ENCODE peak calls at places on chromosome 5, in six cellular contexts. One of them, this sample, is unnamed.

GRCh38 chr5:132414634-132415377 is 45.3 kb downstream of the SLC22A5 start:
- DNase-seq in GM20000: peak
- DNase-seq in tibial artery: no peak
- DNase-seq in choroid plexus epithelial cell: peak
- DNase-seq in fibroblast of pulmonary artery: peak
- DNase-seq in lower lobe of right lung: no peak
- DNase-seq in this sample: no peak

GRCh38 chr5:135105105-135105484 is 71.1 kb upstream of the PITX1 start:
- DNase-seq in lower lobe of right lung: no peak
- DNase-seq in choroid plexus epithelial cell: no peak
- DNase-seq in GM20000: no peak
- DNase-seq in tibial artery: peak
- DNase-seq in fibroblast of pulmonary artery: no peak
- DNase-seq in this sample: no peak

GRCh38 chr5:161851691-161852299 is 3.9 kb downstream of the GABRA1 start:
- DNase-seq in GM20000: no peak
- DNase-seq in lower lobe of right lung: no peak
- DNase-seq in tibial artery: no peak
- DNase-seq in fibroblast of pulmonary artery: no peak
- DNase-seq in choroid plexus epithelial cell: peak
- DNase-seq in this sample: no peak

GRCh38 chr5:112880219-112880964 is 19.3 kb downstream of the SRP19 start:
- DNase-seq in lower lobe of right lung: no peak
- DNase-seq in choroid plexus epithelial cell: no peak
- DNase-seq in tibial artery: no peak
- DNase-seq in GM20000: no peak
- DNase-seq in fibroblast of pulmonary artery: no peak
- DNase-seq in this sample: no peak

GRCh38 chr5:34497031-34497808 is 158.9 kb upstream of the RAI14 start:
- DNase-seq in fibroblast of pulmonary artery: no peak
- DNase-seq in tibial artery: peak
- DNase-seq in choroid plexus epithelial cell: no peak
- DNase-seq in lower lobe of right lung: no peak
- DNase-seq in GM20000: no peak
- DNase-seq in this sample: no peak

GRCh38 chr5:5404376-5404775 is 18.1 kb upstream of the ICE1 start:
- DNase-seq in GM20000: no peak
- DNase-seq in tibial artery: no peak
- DNase-seq in choroid plexus epithelial cell: no peak
- DNase-seq in lower lobe of right lung: no peak
- DNase-seq in fibroblast of pulmonary artery: no peak
- DNase-seq in this sample: no peak

GRCh38 chr5:77398896-77399295 is 93.2 kb downstream of the WDR41 start:
- DNase-seq in lower lobe of right lung: no peak
- DNase-seq in tibial artery: no peak
- DNase-seq in GM20000: no peak
- DNase-seq in fibroblast of pulmonary artery: no peak
- DNase-seq in choroid plexus epithelial cell: no peak
- DNase-seq in this sample: no peak

GRCh38 chr5:139844472-139845145 is 49.0 kb downstream of the PSD2 start:
- DNase-seq in lower lobe of right lung: peak
- DNase-seq in choroid plexus epithelial cell: peak
- DNase-seq in tibial artery: peak
- DNase-seq in GM20000: peak
- DNase-seq in fibroblast of pulmonary artery: peak
- DNase-seq in this sample: peak

GRCh38 chr5:136686192-136686872 is 321.0 kb upstream of the TRPC7 start:
- DNase-seq in lower lobe of right lung: no peak
- DNase-seq in choroid plexus epithelial cell: peak
- DNase-seq in fibroblast of pulmonary artery: peak
- DNase-seq in tibial artery: no peak
- DNase-seq in GM20000: no peak
- DNase-seq in this sample: no peak
- TF ChIP-seq CTCF in lower lobe of right lung: no peak
- TF ChIP-seq CTCF in choroid plexus epithelial cell: peak
- TF ChIP-seq CTCF in fibroblast of pulmonary artery: peak
- TF ChIP-seq CTCF in tibial artery: no peak
- TF ChIP-seq CTCF in GM20000: no peak
- TF ChIP-seq CTCF in this sample: peak

GRCh38 chr5:82599692-82600091 is 321.5 kb upstream of the RPS23 start:
- DNase-seq in lower lobe of right lung: no peak
- DNase-seq in fibroblast of pulmonary artery: peak
- DNase-seq in choroid plexus epithelial cell: no peak
- DNase-seq in tibial artery: no peak
- DNase-seq in GM20000: no peak
- DNase-seq in this sample: no peak

GRCh38 chr5:82594097-82594496 is 315.9 kb upstream of the RPS23 start:
- DNase-seq in fibroblast of pulmonary artery: peak
- DNase-seq in GM20000: no peak
- DNase-seq in choroid plexus epithelial cell: peak
- DNase-seq in tibial artery: no peak
- DNase-seq in lower lobe of right lung: no peak
- DNase-seq in this sample: no peak

GRCh38 chr5:82599030-82599429 is 320.9 kb upstream of the RPS23 start:
- DNase-seq in tibial artery: no peak
- DNase-seq in GM20000: no peak
- DNase-seq in fibroblast of pulmonary artery: no peak
- DNase-seq in choroid plexus epithelial cell: no peak
- DNase-seq in lower lobe of right lung: no peak
- DNase-seq in this sample: no peak

GRCh38 chr5:82595083-82595482 is 316.9 kb upstream of the RPS23 start:
- DNase-seq in fibroblast of pulmonary artery: no peak
- DNase-seq in choroid plexus epithelial cell: no peak
- DNase-seq in tibial artery: no peak
- DNase-seq in lower lobe of right lung: no peak
- DNase-seq in GM20000: no peak
- DNase-seq in this sample: no peak

DNA sequence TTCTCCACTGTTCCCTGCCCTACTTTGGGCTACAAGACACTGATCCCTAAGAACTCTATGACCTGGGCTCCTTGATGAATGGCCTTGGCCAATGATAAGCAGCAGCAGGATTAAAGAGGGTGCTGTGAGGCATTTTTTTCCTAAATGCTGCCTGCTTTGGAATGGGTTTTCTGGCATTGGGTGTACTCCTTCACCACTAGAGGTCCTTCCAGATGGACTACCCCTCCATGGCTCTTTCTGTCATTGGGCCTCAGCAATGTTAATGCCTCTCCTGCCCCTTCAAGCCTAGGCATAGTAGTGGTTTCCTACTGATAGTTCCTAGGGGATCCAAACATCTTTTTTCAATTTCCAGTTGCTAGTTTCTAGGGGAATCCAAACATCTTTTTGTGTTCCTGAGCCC is 319.3 kb upstream of the RPS23 start:
- DNase-seq in GM20000: peak
- DNase-seq in lower lobe of right lung: no peak
- DNase-seq in choroid plexus epithelial cell: no peak
- DNase-seq in fibroblast of pulmonary artery: no peak
- DNase-seq in tibial artery: no peak
- DNase-seq in this sample: no peak
- TF ChIP-seq CTCF in GM20000: peak
- TF ChIP-seq CTCF in lower lobe of right lung: no peak
- TF ChIP-seq CTCF in choroid plexus epithelial cell: peak
- TF ChIP-seq CTCF in fibroblast of pulmonary artery: peak
- TF ChIP-seq CTCF in tibial artery: no peak
- TF ChIP-seq CTCF in this sample: peak

DNA sequence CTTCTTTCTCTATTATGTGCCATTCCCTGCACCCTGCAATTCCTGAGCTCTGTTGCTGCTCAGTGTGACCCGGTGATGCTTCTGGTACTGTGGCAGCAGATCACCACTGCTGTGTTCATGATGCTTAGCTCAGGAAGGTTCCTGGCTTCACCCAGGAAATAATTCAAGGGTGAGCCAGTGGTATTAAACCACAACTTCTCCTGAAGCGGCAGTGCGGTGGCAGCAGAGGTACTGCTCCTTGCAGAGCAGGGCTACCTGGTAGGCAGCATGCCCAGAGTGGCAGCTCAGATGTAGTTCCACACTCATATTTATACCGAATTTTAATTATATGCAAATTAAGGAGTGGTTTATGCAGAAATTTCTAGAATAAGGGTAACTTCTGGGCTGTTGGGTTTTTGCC is 213.8 kb upstream of the ZNF608 start:
- DNase-seq in fibroblast of pulmonary artery: no peak
- DNase-seq in tibial artery: no peak
- DNase-seq in choroid plexus epithelial cell: no peak
- DNase-seq in GM20000: no peak
- DNase-seq in lower lobe of right lung: no peak
- DNase-seq in this sample: no peak
- TF ChIP-seq CTCF in fibroblast of pulmonary artery: no peak
- TF ChIP-seq CTCF in tibial artery: no peak
- TF ChIP-seq CTCF in choroid plexus epithelial cell: no peak
- TF ChIP-seq CTCF in GM20000: no peak
- TF ChIP-seq CTCF in lower lobe of right lung: no peak
- TF ChIP-seq CTCF in this sample: no peak

GRCh38 chr5:138632900-138633489 is 57.8 kb upstream of the HSPA9 start:
- DNase-seq in fibroblast of pulmonary artery: peak
- DNase-seq in GM20000: peak
- DNase-seq in choroid plexus epithelial cell: peak
- DNase-seq in tibial artery: peak
- DNase-seq in lower lobe of right lung: peak
- DNase-seq in this sample: peak
- TF ChIP-seq CTCF in fibroblast of pulmonary artery: peak
- TF ChIP-seq CTCF in GM20000: peak
- TF ChIP-seq CTCF in choroid plexus epithelial cell: peak
- TF ChIP-seq CTCF in tibial artery: peak
- TF ChIP-seq CTCF in lower lobe of right lung: peak
- TF ChIP-seq CTCF in this sample: peak

GRCh38 chr5:168076561-168076991 is 214.9 kb upstream of the WWC1 start:
- DNase-seq in GM20000: peak
- DNase-seq in choroid plexus epithelial cell: peak
- DNase-seq in fibroblast of pulmonary artery: peak
- DNase-seq in tibial artery: no peak
- DNase-seq in lower lobe of right lung: peak
- DNase-seq in this sample: peak
- TF ChIP-seq CTCF in GM20000: peak
- TF ChIP-seq CTCF in choroid plexus epithelial cell: peak
- TF ChIP-seq CTCF in fibroblast of pulmonary artery: peak
- TF ChIP-seq CTCF in tibial artery: no peak
- TF ChIP-seq CTCF in lower lobe of right lung: peak
- TF ChIP-seq CTCF in this sample: peak

GRCh38 chr5:126301056-126301455 is 122.2 kb upstream of the GRAMD2B start:
- DNase-seq in choroid plexus epithelial cell: no peak
- DNase-seq in fibroblast of pulmonary artery: no peak
- DNase-seq in GM20000: no peak
- DNase-seq in tibial artery: no peak
- DNase-seq in lower lobe of right lung: no peak
- DNase-seq in this sample: no peak

GRCh38 chr5:126300293-126300692 is 122.9 kb upstream of the GRAMD2B start:
- DNase-seq in tibial artery: no peak
- DNase-seq in lower lobe of right lung: no peak
- DNase-seq in fibroblast of pulmonary artery: no peak
- DNase-seq in choroid plexus epithelial cell: peak
- DNase-seq in GM20000: no peak
- DNase-seq in this sample: no peak
- TF ChIP-seq CTCF in tibial artery: no peak
- TF ChIP-seq CTCF in lower lobe of right lung: no peak
- TF ChIP-seq CTCF in fibroblast of pulmonary artery: no peak
- TF ChIP-seq CTCF in choroid plexus epithelial cell: peak
- TF ChIP-seq CTCF in GM20000: no peak
- TF ChIP-seq CTCF in this sample: no peak

GRCh38 chr5:585556-585955 is 26.6 kb upstream of the CEP72 start:
- DNase-seq in tibial artery: no peak
- DNase-seq in GM20000: no peak
- DNase-seq in choroid plexus epithelial cell: no peak
- DNase-seq in lower lobe of right lung: no peak
- DNase-seq in fibroblast of pulmonary artery: no peak
- DNase-seq in this sample: no peak

GRCh38 chr5:587403-587802 is 24.7 kb upstream of the CEP72 start:
- DNase-seq in tibial artery: no peak
- DNase-seq in choroid plexus epithelial cell: no peak
- DNase-seq in lower lobe of right lung: no peak
- DNase-seq in GM20000: no peak
- DNase-seq in fibroblast of pulmonary artery: no peak
- DNase-seq in this sample: no peak

GRCh38 chr5:585962-586628 is 26.0 kb upstream of the CEP72 start:
- DNase-seq in tibial artery: peak
- DNase-seq in fibroblast of pulmonary artery: no peak
- DNase-seq in lower lobe of right lung: no peak
- DNase-seq in choroid plexus epithelial cell: no peak
- DNase-seq in GM20000: no peak
- DNase-seq in this sample: no peak

GRCh38 chr5:588406-588995 is 23.6 kb upstream of the CEP72 start:
- DNase-seq in GM20000: no peak
- DNase-seq in tibial artery: peak
- DNase-seq in lower lobe of right lung: no peak
- DNase-seq in choroid plexus epithelial cell: no peak
- DNase-seq in fibroblast of pulmonary artery: no peak
- DNase-seq in this sample: no peak

DNA sequence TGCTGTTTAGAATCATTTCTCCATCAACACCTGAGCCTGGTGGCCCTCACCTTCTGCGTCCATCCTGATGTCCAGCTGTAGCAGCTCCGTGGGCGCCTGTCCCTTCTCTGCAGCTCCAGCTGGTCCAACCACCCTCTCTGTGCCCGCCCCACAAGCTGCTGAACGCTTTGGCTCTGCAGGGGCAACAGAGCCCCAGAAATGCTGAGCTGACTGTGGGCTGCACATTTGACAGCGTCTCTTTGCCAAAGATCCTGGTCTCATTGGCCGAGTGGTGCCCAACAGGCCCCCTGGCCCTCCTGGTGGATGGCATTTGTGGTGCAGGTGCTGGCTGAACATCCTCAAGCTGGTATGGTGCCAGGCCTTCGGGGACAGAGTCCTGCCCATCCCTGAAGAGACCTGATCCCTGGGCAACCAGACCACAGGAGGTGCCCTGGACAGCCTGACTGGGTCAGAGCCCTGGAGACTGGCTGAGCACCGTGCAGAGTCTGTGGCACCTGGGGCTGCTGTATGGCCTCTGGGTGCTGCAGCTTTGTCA is 25.3 kb upstream of the CEP72 start:
- DNase-seq in choroid plexus epithelial cell: no peak
- DNase-seq in fibroblast of pulmonary artery: no peak
- DNase-seq in lower lobe of right lung: no peak
- DNase-seq in tibial artery: peak
- DNase-seq in GM20000: no peak
- DNase-seq in this sample: no peak
- TF ChIP-seq CTCF in choroid plexus epithelial cell: no peak
- TF ChIP-seq CTCF in fibroblast of pulmonary artery: no peak
- TF ChIP-seq CTCF in lower lobe of right lung: no peak
- TF ChIP-seq CTCF in tibial artery: no peak
- TF ChIP-seq CTCF in GM20000: no peak
- TF ChIP-seq CTCF in this sample: no peak